ENCODE peak calls at places on chromosomes 13 and 19, in ten cellular contexts. M, X, I, Z, S, A, V, D, C and J are unnamed samples.

GRCh38 chr19:17227798-17228367 is 1.9 kb downstream of the OCEL1 start:
- DNase-seq in M (no peak), X (no peak), I (no peak), Z (no peak), S (peak), A (no peak), V (no peak), D (no peak), C (no peak), J (no peak)

GRCh38 chr13:35817642-35818576 is 313.3 kb downstream of the DCLK1 start:
- DNase-seq in M (no peak), X (no peak), I (no peak), Z (peak), S (no peak), A (no peak), V (no peak), D (no peak), C (no peak), J (no peak)

GRCh38 chr19:46838160-46838559 is 12.5 kb downstream of the AP2S1 start:
- DNase-seq in M (no peak), X (no peak), I (no peak), Z (no peak), S (no peak), A (no peak), V (no peak), D (no peak), C (no peak), J (no peak)

GRCh38 chr19:34733266-34733825 is 697 bp upstream of the ZNF181 start:
- DNase-seq in M (no peak), X (no peak), I (no peak), Z (no peak), S (no peak), A (no peak), V (no peak), D (no peak), C (peak), J (peak)

GRCh38 chr13:50060718-50061117 is 45.5 kb downstream of the KCNRG start:
- DNase-seq in M (no peak), X (no peak), I (no peak), Z (no peak), S (no peak), A (no peak), V (no peak), D (no peak), C (no peak), J (no peak)

GRCh38 chr13:77720988-77721387 is 23.5 kb downstream of the SLAIN1 start:
- DNase-seq in M (no peak), X (no peak), I (no peak), Z (no peak), S (no peak), A (no peak), V (no peak), D (no peak), C (no peak), J (no peak)

GRCh38 chr13:95603887-95604533 is 40.5 kb downstream of the DZIP1 start:
- DNase-seq in M (peak), X (no peak), I (peak), Z (peak), S (peak), A (no peak), V (peak), D (peak), C (no peak), J (no peak)

GRCh38 chr13:27806744-27807387 is 14.6 kb downstream of the GSX1 start:
- DNase-seq in M (no peak), X (no peak), I (no peak), Z (no peak), S (no peak), A (no peak), V (no peak), D (no peak), C (no peak), J (no peak)

GRCh38 chr19:38059897-38060296 is 152.9 kb downstream of the SIPA1L3 start:
- DNase-seq in M (peak), X (no peak), I (no peak), Z (peak), S (no peak), A (no peak), V (no peak), D (peak), C (no peak), J (no peak)

GRCh38 chr19:14517840-14518505 is at the start of gene DNAJB1:
- DNase-seq in M (peak), X (peak), I (peak), Z (peak), S (peak), A (peak), V (peak), D (peak), C (peak), J (peak)

GRCh38 chr13:114174529-114174941 is 4.5 kb upstream of the CFAP97D2 start:
- DNase-seq in M (no peak), X (peak), I (no peak), Z (peak), S (no peak), A (no peak), V (no peak), D (peak), C (no peak), J (no peak)

GRCh38 chr19:4063369-4064072 is 3.2 kb downstream of the ZBTB7A start:
- DNase-seq in M (no peak), X (no peak), I (no peak), Z (no peak), S (no peak), A (no peak), V (peak), D (no peak), C (no peak), J (no peak)

GRCh38 chr19:4061178-4061682 is 5.5 kb downstream of the ZBTB7A start:
- DNase-seq in M (peak), X (no peak), I (no peak), Z (peak), S (peak), A (peak), V (peak), D (no peak), C (no peak), J (no peak)

GRCh38 chr19:4062576-4063368 is 3.9 kb downstream of the ZBTB7A start:
- DNase-seq in M (no peak), X (no peak), I (no peak), Z (no peak), S (no peak), A (no peak), V (no peak), D (no peak), C (no peak), J (no peak)

GRCh38 chr19:4060621-4061177 is 6.0 kb downstream of the ZBTB7A start:
- DNase-seq in M (no peak), X (no peak), I (no peak), Z (no peak), S (no peak), A (peak), V (no peak), D (no peak), C (no peak), J (no peak)

DNA sequence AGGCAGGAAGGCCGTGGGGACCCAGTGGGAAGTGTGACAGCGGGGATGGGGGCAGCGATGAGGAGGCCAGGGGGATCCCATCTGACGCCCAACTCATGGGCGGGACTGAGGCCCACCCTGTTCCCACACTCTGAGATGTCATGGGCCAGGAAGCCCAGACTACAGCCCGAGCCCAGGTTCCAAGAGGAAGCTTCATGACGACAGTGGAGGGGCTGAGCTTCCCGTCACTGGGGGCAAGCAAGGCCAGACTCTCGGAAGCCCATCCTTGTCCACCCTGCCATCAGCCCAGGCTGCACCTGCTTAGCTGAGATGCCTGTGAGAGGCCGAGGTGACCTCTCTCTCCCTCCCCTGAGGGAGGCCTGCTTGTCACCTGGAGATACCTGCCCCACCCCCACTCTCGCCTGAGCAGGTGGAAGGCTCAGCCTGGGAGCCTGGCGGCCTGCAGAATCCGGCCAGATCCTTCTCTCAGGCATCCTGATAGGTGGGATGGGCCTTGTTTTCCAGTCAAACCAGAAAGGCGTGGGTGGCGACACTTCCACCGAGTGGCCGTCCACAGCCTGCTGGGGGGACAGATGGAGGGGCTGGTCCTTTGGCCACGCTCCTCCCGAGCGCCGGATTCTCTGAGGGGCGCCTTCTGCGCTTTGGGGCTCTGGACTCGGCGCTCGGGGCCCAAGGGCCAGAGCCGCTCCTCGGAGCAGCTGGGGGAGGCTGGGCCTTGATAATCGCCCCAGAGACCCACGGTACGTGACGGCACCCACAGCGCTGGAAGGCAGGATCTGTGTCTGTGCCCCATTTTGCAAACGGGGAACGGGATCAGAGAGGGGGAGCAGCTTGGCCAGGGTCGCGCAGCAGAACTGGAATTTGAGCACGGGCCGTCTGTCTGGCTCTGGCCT is 4.8 kb downstream of the ZBTB7A start:
- DNase-seq in M (no peak), X (no peak), I (no peak), Z (no peak), S (peak), A (no peak), V (peak), D (no peak), C (no peak), J (no peak)
- TF ChIP-seq CTCF in M (no peak), X (no peak), I (no peak), Z (no peak), S (no peak), A (no peak), V (no peak), D (no peak), C (no peak), J (no peak)

DNA sequence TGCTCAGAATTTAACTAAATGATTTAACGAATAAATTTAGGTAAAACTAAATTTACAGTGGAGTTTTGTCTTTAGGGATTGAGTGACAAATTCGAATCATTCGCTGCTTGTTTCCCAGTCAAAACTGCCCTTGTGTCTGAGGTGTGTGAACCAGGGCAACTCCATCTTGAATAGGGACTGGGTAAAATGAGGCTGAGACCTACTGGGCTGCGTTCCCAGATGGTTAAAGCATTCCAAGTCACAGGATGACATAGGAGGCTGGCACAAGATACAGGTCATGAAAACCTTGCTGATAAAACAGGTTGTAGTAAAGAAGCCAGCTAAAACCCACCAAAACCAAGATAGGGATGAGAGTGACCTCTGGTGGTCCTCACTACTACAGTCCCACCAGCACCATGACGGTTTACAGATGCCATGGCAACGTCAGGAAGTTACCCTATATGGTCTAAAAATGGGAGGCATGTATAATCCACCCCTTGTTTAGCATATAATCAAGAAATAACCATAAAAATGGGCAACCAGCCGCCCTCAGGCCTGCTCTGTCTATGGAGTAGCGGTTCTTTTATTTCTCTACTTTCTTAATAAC is 10.2 kb upstream of the ANKRD10 start:
- DNase-seq in M (peak), X (no peak), I (no peak), Z (no peak), S (no peak), A (no peak), V (no peak), D (peak), C (peak), J (peak)
- TF ChIP-seq CTCF in M (no peak), X (peak), I (peak), Z (peak), S (no peak), A (no peak), V (no peak), D (peak), C (peak), J (peak)

DNA sequence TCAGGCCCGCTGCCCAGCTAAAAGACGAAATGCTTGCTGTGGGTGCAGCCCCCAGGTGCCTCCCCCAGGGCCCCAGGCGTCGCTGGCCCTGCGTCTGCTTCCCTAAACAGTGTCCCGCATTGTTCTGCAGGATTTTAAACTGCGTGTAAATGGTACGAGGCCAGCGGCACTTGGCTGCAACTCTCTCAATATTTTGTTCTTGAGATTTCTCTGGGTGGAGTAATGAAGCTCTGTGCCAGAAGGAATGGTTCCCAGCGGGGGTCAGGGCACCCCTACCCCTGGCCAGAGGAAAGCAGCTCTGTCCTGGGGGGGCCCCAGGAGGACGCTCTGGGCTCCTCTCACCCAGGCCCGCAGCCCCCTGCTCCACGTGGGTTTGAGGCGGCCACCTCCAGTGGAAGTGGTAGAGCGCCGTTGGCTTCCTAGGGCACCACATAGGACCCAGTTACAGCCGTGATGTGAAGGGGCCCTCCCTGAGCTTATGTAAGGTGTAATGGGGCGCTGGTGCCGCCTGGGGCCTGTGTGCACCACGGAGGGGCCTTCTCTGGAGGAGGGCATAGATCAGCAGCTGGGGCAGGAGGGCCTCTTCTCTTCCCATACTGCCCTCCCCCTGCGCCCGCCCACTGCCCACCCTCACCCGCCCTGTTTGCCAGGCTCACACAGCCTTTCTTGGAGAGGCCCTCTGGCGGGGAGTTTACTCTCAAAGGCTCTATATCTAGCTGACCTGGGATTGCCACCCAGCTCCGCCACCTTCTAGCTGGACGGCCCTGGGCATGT is 19.8 kb downstream of the PAK4 start:
- DNase-seq in M (no peak), X (no peak), I (no peak), Z (no peak), S (peak), A (no peak), V (no peak), D (no peak), C (no peak), J (no peak)
- TF ChIP-seq CTCF in M (no peak), X (no peak), I (no peak), Z (no peak), S (no peak), A (no peak), V (no peak), D (no peak), C (no peak), J (no peak)

DNA sequence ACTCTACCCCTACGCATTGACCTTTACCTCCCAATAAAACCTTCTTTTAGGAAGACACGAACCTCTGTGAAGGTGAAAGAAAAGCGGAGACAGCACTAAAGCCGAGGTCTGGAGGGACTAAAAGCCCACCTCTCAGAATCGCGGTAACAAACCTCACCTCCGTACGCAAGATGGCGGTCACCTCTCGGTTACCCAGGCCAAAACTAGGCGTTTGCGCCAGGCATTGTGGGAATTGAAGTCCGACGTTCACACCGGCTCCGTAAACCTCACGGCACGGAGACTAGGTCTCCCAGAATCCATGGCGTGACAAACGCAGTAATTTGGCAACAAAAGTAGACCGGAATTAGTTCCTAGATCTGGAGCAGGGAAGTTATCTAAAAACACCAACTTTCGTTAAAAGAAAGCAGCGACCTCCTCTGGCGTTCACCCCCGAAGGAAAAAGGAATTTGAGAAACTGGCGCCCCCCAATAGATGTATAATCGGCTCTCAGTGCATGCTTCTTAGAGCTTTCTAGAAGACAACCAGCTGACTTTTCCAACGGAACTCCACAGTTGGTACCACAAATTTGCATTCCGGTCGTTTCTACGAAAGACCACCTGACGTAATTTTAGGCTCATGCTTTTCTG is at the start of gene N4BP2L2:
- DNase-seq in M (peak), X (peak), I (peak), Z (peak), S (peak), A (peak), V (peak), D (peak), C (peak), J (peak)
- TF ChIP-seq CTCF in M (peak), X (peak), I (peak), Z (peak), S (peak), A (peak), V (no peak), D (peak), C (no peak), J (no peak)

DNA sequence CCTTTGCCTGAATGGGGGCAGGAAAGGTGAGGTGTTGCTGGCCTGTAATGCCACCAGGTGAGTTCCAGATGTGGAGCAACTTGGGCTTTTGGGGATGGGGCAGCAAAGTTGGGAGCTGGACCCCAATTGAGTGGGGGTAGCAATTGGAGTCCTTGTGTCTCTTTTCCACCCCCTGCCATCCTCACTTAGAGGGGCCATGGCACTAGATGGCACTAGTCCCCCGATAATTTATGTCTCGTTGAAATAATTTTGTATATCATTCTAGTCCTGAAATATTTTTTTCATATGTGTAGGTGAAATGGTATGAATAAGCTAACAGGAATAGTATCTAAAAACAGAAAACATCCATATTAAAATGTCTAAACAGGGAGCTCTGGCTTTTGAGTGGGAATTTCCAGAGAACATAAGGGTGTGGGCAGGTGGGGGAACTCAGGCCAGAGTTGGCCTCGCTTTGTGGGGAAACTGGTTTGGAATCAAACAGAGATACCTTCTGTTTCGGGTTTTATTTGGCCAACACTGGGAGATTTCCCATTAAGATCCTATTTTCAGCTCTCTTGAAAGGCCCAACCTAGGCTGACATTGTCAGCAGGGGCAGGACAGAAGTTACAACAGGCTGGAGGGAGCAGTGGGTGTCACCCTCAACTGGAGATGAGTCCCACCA is 3.4 kb downstream of the ZNF576 start:
- DNase-seq in M (no peak), X (no peak), I (no peak), Z (no peak), S (no peak), A (no peak), V (no peak), D (no peak), C (no peak), J (no peak)
- TF ChIP-seq CTCF in M (no peak), X (no peak), I (no peak), Z (no peak), S (no peak), A (no peak), V (no peak), D (no peak), C (no peak), J (no peak)

GRCh38 chr19:18611327-18612050 is 1.2 kb upstream of the TMEM59L start:
- DNase-seq in M (no peak), X (no peak), I (no peak), Z (no peak), S (no peak), A (no peak), V (no peak), D (no peak), C (peak), J (no peak)
- TF ChIP-seq CTCF in M (no peak), X (no peak), I (no peak), Z (no peak), S (no peak), A (no peak), V (no peak), D (no peak), C (no peak), J (no peak)